ENCODE peak calls at places on chromosomes 4 and X, in seven cellular contexts. W is H9, C is IMR-90, S is mesenchymal stem cell, Y is mesendoderm, U is trophoblast cell, A is H1. F is an unnamed sample.

GRCh38 chr4:184655889-184656869 is 6.6 kb downstream of the PRIMPOL start:
- DNase-seq in W (no peak), C (no peak), S (no peak), Y (no peak), U (peak; percentile 67), A (no peak), F (no peak)

GRCh38 chr4:158590219-158590618 is 68.5 kb downstream of the RXFP1 start:
- DNase-seq in W (no peak), C (no peak), S (peak; percentile 1), Y (no peak), U (no peak), A (no peak), F (no peak)

GRCh38 chrX:40420899-40421729 is 159.7 kb upstream of the ATP6AP2 start:
- DNase-seq in W (no peak), C (no peak), S (no peak), Y (peak; percentile 73), U (no peak), A (no peak), F (no peak)

GRCh38 chr4:38001927-38002326 is 41.7 kb downstream of the PTTG2 start:
- DNase-seq in W (no peak), C (no peak), S (no peak), Y (peak; percentile 96), U (no peak), A (no peak), F (no peak)

GRCh38 chr4:13580018-13580417 is 35.7 kb upstream of the NKX3-2 start:
- DNase-seq in W (no peak), C (no peak), S (no peak), Y (no peak), U (no peak), A (no peak), F (no peak)

GRCh38 chrX:153771686-153772607 is 7.9 kb downstream of the PLXNB3 start:
- DNase-seq in W (no peak), C (no peak), S (no peak), Y (no peak), U (no peak), A (no peak), F (no peak)

GRCh38 chr4:176289561-176289960 is 20.5 kb upstream of the ASB5 start:
- DNase-seq in W (no peak), C (no peak), S (no peak), Y (no peak), U (no peak), A (no peak), F (no peak)

GRCh38 chrX:71992711-71993110 is 82.1 kb downstream of the NHSL2 start:
- DNase-seq in W (no peak), C (no peak), S (no peak), Y (no peak), U (no peak), A (no peak), F (no peak)

GRCh38 chrX:53685711-53686110 is 808 bp downstream of the HUWE1 start:
- DNase-seq in W (no peak), C (peak; percentile 1), S (no peak), Y (no peak), U (no peak), A (no peak), F (no peak)

GRCh38 chrX:119726900-119727555 is 31.4 kb upstream of the SOWAHD start:
- DNase-seq in W (no peak), C (no peak), S (peak; percentile 24), Y (peak; percentile 19), U (no peak), A (no peak), F (no peak)

GRCh38 chr4:41709844-41710481 is 38.6 kb downstream of the PHOX2B start:
- DNase-seq in W (no peak), C (peak; percentile 97), S (peak; percentile 93), Y (no peak), U (no peak), A (no peak), F (no peak)

GRCh38 chrX:129015381-129015780 is 507.9 kb downstream of the SMARCA1 start:
- DNase-seq in W (no peak), C (no peak), S (no peak), Y (no peak), U (no peak), A (no peak), F (no peak)

GRCh38 chr4:168741281-168742173 is 244.7 kb downstream of the PALLD start:
- DNase-seq in W (no peak), C (no peak), S (no peak), Y (no peak), U (peak; percentile 96), A (no peak), F (no peak)

GRCh38 chr4:6470502-6471302 is 1.7 kb downstream of the PPP2R2C start:
- DNase-seq in W (peak; percentile 44), C (peak; percentile 7), S (peak; percentile 13), Y (peak; percentile 30), U (no peak), A (no peak), F (no peak)

GRCh38 chr4:184282251-184282713 is 64.6 kb upstream of the ENPP6 start:
- DNase-seq in W (no peak), C (no peak), S (no peak), Y (peak; percentile 20), U (no peak), A (no peak), F (no peak)

GRCh38 chr4:25818293-25819240 is 44.2 kb downstream of the SEL1L3 start:
- DNase-seq in W (no peak), C (peak; percentile 57), S (no peak), Y (no peak), U (no peak), A (no peak), F (no peak)

GRCh38 chr4:94413085-94413685 is 38.6 kb upstream of the PDLIM5 start:
- DNase-seq in W (no peak), C (peak; percentile 26), S (peak; percentile 55), Y (no peak), U (no peak), A (no peak), F (no peak)

GRCh38 chr4:147546341-147546740 is 65.4 kb downstream of the EDNRA start:
- DNase-seq in W (no peak), C (peak; percentile 99), S (peak; percentile 95), Y (no peak), U (peak; percentile 57), A (no peak), F (no peak)

GRCh38 chrX:20382082-20382481 is 115.4 kb upstream of the RPS6KA3 start:
- DNase-seq in W (no peak), C (no peak), S (no peak), Y (no peak), U (no peak), A (no peak), F (no peak)
- H2BK120ac ChIP-seq in W (no peak overlapping the region), C (no peak overlapping the region), S (no peak overlapping the region), Y (no peak overlapping the region), U (no peak overlapping the region), A (no peak overlapping the region), F (no peak overlapping the region)

GRCh38 chr4:4477796-4478195 is 64.1 kb downstream of the STX18 start:
- DNase-seq in W (no peak), C (peak; percentile 35), S (no peak), Y (no peak), U (no peak), A (no peak), F (no peak)

GRCh38 chr4:4479366-4479765 is 62.5 kb downstream of the STX18 start:
- DNase-seq in W (no peak), C (no peak), S (no peak), Y (no peak), U (no peak), A (no peak), F (no peak)

GRCh38 chr4:4480685-4481393 is 61.0 kb downstream of the STX18 start:
- DNase-seq in W (no peak), C (peak; percentile 41), S (peak; percentile 37), Y (peak; percentile 16), U (no peak), A (no peak), F (no peak)

GRCh38 chr4:4480205-4480604 is 61.6 kb downstream of the STX18 start:
- DNase-seq in W (peak; percentile 46), C (no peak), S (no peak), Y (peak; percentile 76), U (peak; percentile 56), A (no peak), F (no peak)

DNA sequence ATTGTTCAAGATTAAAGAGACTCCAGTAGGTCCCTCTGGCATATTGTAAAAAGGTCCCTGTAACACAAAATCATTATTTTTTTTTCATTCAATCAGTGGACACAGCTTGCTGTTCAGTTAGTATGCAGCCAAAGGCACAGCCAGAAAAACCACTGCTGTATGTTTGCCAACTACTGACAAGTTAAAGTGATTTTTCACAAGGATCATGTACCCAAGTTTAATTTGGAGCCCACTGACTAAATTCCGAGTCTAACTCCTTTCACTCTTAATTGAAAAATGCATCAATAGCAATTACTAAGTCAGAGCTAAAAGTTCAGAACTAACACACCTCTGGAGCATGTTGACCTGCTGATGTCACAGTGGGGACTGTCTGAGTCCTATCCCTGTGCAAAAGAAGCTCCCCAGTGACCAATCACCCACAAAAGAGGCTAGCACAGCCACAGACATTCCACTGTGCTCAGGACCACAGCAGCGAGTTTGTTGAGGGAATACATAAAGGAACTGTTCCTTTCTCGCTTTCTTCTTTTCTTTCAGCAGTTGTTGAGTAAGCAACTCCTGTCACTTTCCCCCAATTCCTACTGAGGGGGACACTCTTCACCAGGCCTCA is 60.4 kb downstream of the STX18 start:
- DNase-seq in W (no peak), C (no peak), S (no peak), Y (no peak), U (no peak), A (no peak), F (no peak)
- H4K8ac ChIP-seq in W (no peak overlapping the region), C (no peak overlapping the region), S (no peak overlapping the region), Y (no peak overlapping the region), U (no peak overlapping the region), A (no peak overlapping the region), F (no peak overlapping the region)

DNA sequence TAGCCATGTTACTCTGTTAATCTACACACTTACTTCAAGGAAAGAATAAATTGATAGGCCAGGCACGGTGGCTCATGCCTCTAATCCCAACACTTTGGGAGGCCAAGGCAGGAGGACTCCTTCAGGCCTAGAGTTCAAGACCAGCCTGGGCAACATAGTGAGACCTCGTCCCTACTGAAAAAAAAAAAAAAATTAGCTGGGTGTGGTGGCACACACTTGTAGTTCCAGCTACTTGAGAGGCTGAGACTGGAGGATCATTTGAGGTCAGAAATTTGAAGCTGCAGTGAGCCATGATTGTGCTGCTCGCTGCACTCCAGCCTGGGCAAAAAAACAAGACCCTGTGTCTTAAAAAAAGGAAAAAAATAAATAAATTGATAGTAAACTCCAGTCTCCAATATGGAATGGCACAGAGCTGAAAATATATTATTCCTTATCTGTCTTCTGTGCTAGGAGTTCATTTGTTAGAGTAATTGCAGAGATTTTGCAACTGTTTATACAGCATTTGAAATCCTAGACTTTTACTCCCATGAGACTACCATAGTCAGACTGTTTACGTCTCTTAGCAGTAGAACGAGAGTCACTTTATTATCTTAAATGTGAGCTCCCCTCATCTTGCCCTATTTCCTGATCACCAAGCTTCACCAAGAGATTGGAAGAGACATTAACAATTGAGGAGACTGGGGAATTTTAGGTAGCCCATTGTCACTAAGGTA is 18.8 kb upstream of the TMEM131L start:
- DNase-seq in W (no peak), C (peak; percentile 83), S (peak; percentile 82), Y (no peak), U (no peak), A (no peak), F (no peak)
- H3K4ac ChIP-seq in W (no peak overlapping the region), C (peak overlapping the region; percentile 10), S (no peak overlapping the region), Y (no peak overlapping the region), U (no peak overlapping the region), A (no peak overlapping the region), F (no peak overlapping the region)

DNA sequence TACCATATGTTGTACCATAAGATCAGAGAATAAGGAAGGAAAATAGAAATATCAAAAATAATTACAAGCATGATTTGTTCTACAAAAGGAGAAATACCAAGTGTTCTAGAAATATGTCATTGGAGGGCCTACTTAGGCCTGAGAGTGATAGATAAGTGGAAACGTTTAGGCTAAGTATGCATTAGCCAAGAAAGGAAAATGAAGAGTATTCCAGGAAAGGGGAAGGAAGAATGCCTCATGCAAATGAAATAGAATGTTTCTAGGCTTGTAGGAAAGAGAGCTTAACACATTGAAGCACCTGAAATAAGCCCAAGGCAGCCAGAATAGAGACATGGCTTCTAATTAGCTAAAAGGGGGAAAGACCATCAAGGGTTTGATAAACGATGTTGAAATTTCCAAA is 595.7 kb upstream of the ATOH1 start:
- DNase-seq in W (no peak), C (no peak), S (no peak), Y (no peak), U (no peak), A (no peak), F (no peak)
- H2BK120ac ChIP-seq in W (no peak overlapping the region), C (no peak overlapping the region), S (no peak overlapping the region), Y (no peak overlapping the region), U (no peak overlapping the region), A (no peak overlapping the region), F (no peak overlapping the region)

F was measured in neuronal stem cell.